ENCODE peak calls at places on chromosome 1, in six cellular contexts. A, I, E, D, C and L are unnamed samples.

GRCh38 chr1:145805057-145805456 is 18.8 kb downstream of the RNF115 start:
- DNase-seq in I (peak), C (no peak), E (no peak), D (no peak), A (no peak), L (no peak)

GRCh38 chr1:41954533-41954944 is 35.8 kb upstream of the HIVEP3 start:
- DNase-seq in D (no peak), C (no peak), A (peak), I (peak), E (peak), L (no peak)

GRCh38 chr1:16979475-16980327 is 719 bp downstream of the MFAP2 start:
- DNase-seq in E (no peak), D (no peak), A (no peak), C (peak), I (peak), L (no peak)

GRCh38 chr1:63688302-63688701 is 85.5 kb upstream of the ROR1 start:
- DNase-seq in I (peak), C (no peak), A (peak), E (no peak), D (no peak), L (no peak)

GRCh38 chr1:145983959-145984830 is 12.2 kb downstream of the TXNIP start:
- DNase-seq in I (no peak), C (no peak), E (no peak), A (no peak), D (no peak), L (no peak)

GRCh38 chr1:228383773-228384172 is 22.9 kb downstream of the TRIM11 start:
- DNase-seq in I (no peak), D (no peak), C (no peak), A (no peak), E (no peak), L (no peak)

GRCh38 chr1:100731309-100731708 is 11.8 kb downstream of the VCAM1 start:
- DNase-seq in E (no peak), A (no peak), C (no peak), D (no peak), I (no peak), L (no peak)

GRCh38 chr1:162070094-162070748 is 730 bp downstream of the NOS1AP start:
- DNase-seq in D (no peak), A (no peak), E (peak), C (no peak), I (no peak), L (no peak)

GRCh38 chr1:172144445-172145060 is 275.9 kb upstream of the C1orf105 start:
- DNase-seq in D (no peak), I (peak), C (peak), A (peak), E (no peak), L (no peak)

GRCh38 chr1:202233824-202234223 is 40.2 kb downstream of the LGR6 start:
- DNase-seq in C (no peak), D (no peak), A (no peak), I (no peak), E (no peak), L (no peak)

GRCh38 chr1:62782197-62782886 is 1.6 kb upstream of the ATG4C start:
- DNase-seq in C (no peak), D (no peak), A (no peak), I (peak), E (peak), L (no peak)

GRCh38 chr1:87334351-87335174 is 5.9 kb downstream of the LMO4 start:
- DNase-seq in A (no peak), I (peak), D (no peak), E (peak), C (peak), L (no peak)

GRCh38 chr1:92502247-92502646 is 15.5 kb upstream of the GFI1 start:
- DNase-seq in E (peak), C (no peak), I (peak), D (no peak), A (peak), L (no peak)

GRCh38 chr1:155173478-155174333 is at the start of gene TRIM46:
- DNase-seq in I (peak), C (no peak), A (peak), E (no peak), D (no peak), L (no peak)

GRCh38 chr1:11794446-11795237 is 11.1 kb downstream of the MTHFR start:
- DNase-seq in D (no peak), I (no peak), C (no peak), E (no peak), A (no peak), L (no peak)

GRCh38 chr1:111290640-111291039 is at the start of gene CHIA:
- DNase-seq in A (no peak), E (peak), D (peak), C (no peak), I (no peak), L (no peak)

GRCh38 chr1:206982216-206982615 is 12.0 kb upstream of the FCAMR start:
- DNase-seq in C (peak), A (peak), E (peak), D (no peak), I (peak), L (no peak)

GRCh38 chr1:186878356-186878755 is 49.6 kb downstream of the PLA2G4A start:
- DNase-seq in I (no peak), C (no peak), D (no peak), A (no peak), E (no peak), L (no peak)

GRCh38 chr1:158101944-158102343 is 78.8 kb upstream of the CD1D start:
- DNase-seq in E (peak), A (peak), D (no peak), I (peak), C (no peak), L (no peak)

GRCh38 chr1:31762726-31763670 is 1.1 kb downstream of the ADGRB2 start:
- DNase-seq in I (peak), C (peak), E (peak), A (no peak), D (peak), L (no peak)

GRCh38 chr1:169563019-169563615 is 23.2 kb downstream of the F5 start:
- DNase-seq in A (no peak), D (no peak), C (no peak), E (no peak), I (no peak), L (peak)

GRCh38 chr1:38285807-38286530 is 239.4 kb upstream of the POU3F1 start:
- DNase-seq in A (no peak), E (no peak), D (no peak), I (no peak), C (no peak), L (no peak)

GRCh38 chr1:55214903-55215193 is 316 bp downstream of the USP24 start:
- DNase-seq in D (no peak), I (peak), A (peak), E (no peak), C (peak), L (no peak)

GRCh38 chr1:119841306-119841705 is 30.0 kb upstream of the REG4 start:
- DNase-seq in I (no peak), C (no peak), D (no peak), E (no peak), A (no peak), L (no peak)

GRCh38 chr1:43199093-43199726 is 27.1 kb downstream of the CFAP57 start:
- DNase-seq in D (no peak), E (peak), C (no peak), I (no peak), A (no peak), L (no peak)

GRCh38 chr1:24416666-24417391 is 1.2 kb downstream of the NIPAL3 start:
- DNase-seq in I (peak), A (peak), D (no peak), C (no peak), E (peak), L (peak)

GRCh38 chr1:36224537-36225297 is 474 bp downstream of the THRAP3 start:
- DNase-seq in I (peak), D (peak), C (peak), E (peak), A (peak), L (no peak)

GRCh38 chr1:192601145-192602048 is 25.8 kb downstream of the RGS1 start:
- DNase-seq in E (peak), I (peak), C (no peak), A (no peak), D (no peak), L (no peak)

GRCh38 chr1:45767035-45767434 is 16.6 kb upstream of the IPP start:
- DNase-seq in I (peak), A (peak), D (no peak), C (no peak), E (no peak), L (no peak)

GRCh38 chr1:53643061-53643880 is 95.7 kb downstream of the GLIS1 start:
- DNase-seq in E (no peak), A (no peak), D (no peak), C (no peak), I (no peak), L (no peak)

GRCh38 chr1:219304227-219305226 is 130.8 kb downstream of the LYPLAL1 start:
- DNase-seq in I (peak), A (peak), C (no peak), D (no peak), E (peak), L (no peak)

GRCh38 chr1:183757061-183757460 is 47.9 kb upstream of the RGL1 start:
- DNase-seq in A (peak), C (no peak), I (peak), E (peak), D (no peak), L (no peak)